ENCODE peak calls at places on chromosomes 2 and 18, in four cellular contexts. A is HFFc6, B is progenitor cell of endocrine pancreas, R is endothelial cell. O is an unnamed sample.

GRCh38 chr2:191693778-191694177 is 15.8 kb downstream of the NABP1 start:
- DNase-seq in R (no peak), A (no peak), B (no peak), O (no peak)

GRCh38 chr18:78736015-78736690 is 243.5 kb upstream of the SALL3 start:
- DNase-seq in R (no peak), A (no peak), B (no peak), O (no peak)

GRCh38 chr2:177169810-177170514 is 42.6 kb upstream of the HNRNPA3 start:
- DNase-seq in A (no peak), R (no peak), B (no peak), O (no peak)

GRCh38 chr18:23970161-23971153 is 44.1 kb upstream of the TTC39C start:
- DNase-seq in A (no peak), R (no peak), B (no peak), O (no peak)

GRCh38 chr2:234629596-234629995 is 132.7 kb upstream of the ARL4C start:
- DNase-seq in R (no peak), B (no peak), A (no peak), O (no peak)

GRCh38 chr18:50073319-50073718 is 121.6 kb downstream of the MYO5B start:
- DNase-seq in B (no peak), A (no peak), R (no peak), O (no peak)

GRCh38 chr2:27663463-27664244 is at the start of the genes SLC4A1AP and SUPT7L:
- DNase-seq in R (peak; percentile 66), B (peak; percentile 35), A (peak; percentile 80), O (peak; percentile 77)

GRCh38 chr2:202950592-202950991 is 38.5 kb downstream of the CARF start:
- DNase-seq in A (no peak), B (no peak), R (no peak), O (no peak)

GRCh38 chr18:43571078-43571689 is 293.9 kb upstream of the SYT4 start:
- DNase-seq in R (peak; percentile 55), B (no peak), A (peak; percentile 57), O (peak; percentile 41)
- TF ChIP-seq CTCF in R (peak; percentile 94), B (peak; percentile 89), A (peak; percentile 92), O (peak; percentile 81)

GRCh38 chr2:207236156-207236935 is 70.6 kb upstream of the KLF7 start:
- DNase-seq in A (no peak), R (no peak), B (no peak), O (no peak)

GRCh38 chr2:207239754-207240494 is 74.2 kb upstream of the KLF7 start:
- DNase-seq in A (peak; percentile 35), R (no peak), B (no peak), O (no peak)

GRCh38 chr2:207241198-207241597 is 75.5 kb upstream of the KLF7 start:
- DNase-seq in B (no peak), A (peak; percentile 15), R (no peak), O (no peak)

GRCh38 chr2:207240649-207241048 is 74.9 kb upstream of the KLF7 start:
- DNase-seq in A (no peak), B (no peak), R (no peak), O (no peak)

GRCh38 chr2:207239222-207239674 is 73.5 kb upstream of the KLF7 start:
- DNase-seq in B (no peak), R (no peak), A (peak; percentile 99), O (no peak)
- TF ChIP-seq CTCF in B (no peak), R (no peak), A (no peak), O (no peak)

DNA sequence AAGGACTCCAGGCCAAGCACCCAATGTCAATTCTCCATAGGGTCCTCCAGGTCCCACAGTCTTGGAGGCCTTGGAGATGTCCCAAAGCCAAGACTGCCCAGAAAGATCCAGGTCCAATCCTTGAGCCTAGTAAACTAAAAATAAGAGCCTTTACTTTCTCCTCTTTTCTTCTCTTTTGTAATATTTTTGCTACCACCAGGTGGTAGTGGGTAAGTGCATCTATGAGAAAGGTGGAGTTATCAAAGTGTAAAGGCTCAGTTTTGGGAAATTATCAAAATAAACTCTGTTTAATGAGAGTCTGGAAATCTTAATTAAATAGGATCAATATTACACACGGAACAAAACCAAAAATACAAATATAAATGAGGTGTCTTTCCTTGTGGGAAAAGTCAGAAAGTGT is 276.4 kb downstream of the ALK start:
- DNase-seq in R (no peak), B (no peak), A (no peak), O (no peak)
- TF ChIP-seq CTCF in R (peak; percentile 18), B (peak; percentile 25), A (peak; percentile 33), O (no peak)

GRCh38 chr2:232137346-232137745 is 175.8 kb downstream of the DIS3L2 start:
- DNase-seq in A (no peak), R (no peak), B (no peak), O (no peak)

GRCh38 chr2:232129483-232129882 is 168.0 kb downstream of the DIS3L2 start:
- DNase-seq in A (no peak), R (no peak), B (no peak), O (no peak)

GRCh38 chr2:232134939-232135338 is 173.4 kb downstream of the DIS3L2 start:
- DNase-seq in R (no peak), B (no peak), A (no peak), O (no peak)

GRCh38 chr2:232132179-232132578 is 170.7 kb downstream of the DIS3L2 start:
- DNase-seq in A (no peak), R (no peak), B (no peak), O (no peak)

GRCh38 chr2:232133078-232133477 is 171.6 kb downstream of the DIS3L2 start:
- DNase-seq in R (no peak), A (no peak), B (no peak), O (no peak)
- TF ChIP-seq CTCF in R (peak; percentile 50), A (peak; percentile 52), B (peak; percentile 20), O (no peak)

O was measured in nephron progenitor cell.